ENCODE peak calls at places on chromosomes 6 and 20, in seven cellular contexts. M is right lobe of liver; Y is MM.1S; F is GM12865; S is left ventricle myocardium inferior; Z is AG10803; X is CD4-positive, CD25-positive, alpha-beta regulatory T cell. E is an unnamed sample.

GRCh38 chr6:43913388-43914271 is 143.6 kb downstream of the VEGFA start:
- DNase-seq in M (peak; percentile 81), Y (no peak), F (no peak), S (no peak), Z (no peak), X (no peak), E (peak; percentile 28)

GRCh38 chr6:17159240-17159639 is 57.4 kb downstream of the STMND1 start:
- DNase-seq in M (no peak), Y (no peak), F (no peak), S (no peak), Z (peak; percentile 15), X (no peak), E (peak; percentile 47)

GRCh38 chr20:1632228-1632577 is 12.4 kb upstream of the SIRPB1 start:
- DNase-seq in M (no peak), Y (no peak), F (peak; percentile 52), S (no peak), Z (no peak), X (no peak), E (no peak)

GRCh38 chr20:50528804-50529351 is 18.7 kb downstream of the PTPN1 start:
- DNase-seq in M (no peak), Y (no peak), F (peak; percentile 73), S (no peak), Z (peak; percentile 45), X (no peak), E (no peak)

GRCh38 chr6:135675862-135676261 is 175.6 kb upstream of the PDE7B start:
- DNase-seq in M (no peak), Y (peak; percentile 52), F (peak; percentile 44), S (no peak), Z (no peak), X (peak; percentile 57), E (no peak)

GRCh38 chr6:38184780-38185080 is 365.2 kb downstream of the ZFAND3 start:
- DNase-seq in M (no peak), Y (no peak), F (no peak), S (no peak), Z (no peak), X (no peak), E (no peak)

GRCh38 chr6:118748311-118749062 is 97.1 kb upstream of the CEP85L start:
- DNase-seq in M (peak; percentile 45), Y (no peak), F (no peak), S (no peak), Z (peak; percentile 78), X (no peak), E (no peak)

GRCh38 chr6:43850314-43851203 is 80.5 kb downstream of the VEGFA start:
- DNase-seq in M (no peak), Y (no peak), F (no peak), S (no peak), Z (no peak), X (no peak), E (no peak)

GRCh38 chr6:21680611-21681010 is 87.1 kb downstream of the SOX4 start:
- DNase-seq in M (no peak), Y (no peak), F (no peak), S (no peak), Z (no peak), X (no peak), E (no peak)

DNA sequence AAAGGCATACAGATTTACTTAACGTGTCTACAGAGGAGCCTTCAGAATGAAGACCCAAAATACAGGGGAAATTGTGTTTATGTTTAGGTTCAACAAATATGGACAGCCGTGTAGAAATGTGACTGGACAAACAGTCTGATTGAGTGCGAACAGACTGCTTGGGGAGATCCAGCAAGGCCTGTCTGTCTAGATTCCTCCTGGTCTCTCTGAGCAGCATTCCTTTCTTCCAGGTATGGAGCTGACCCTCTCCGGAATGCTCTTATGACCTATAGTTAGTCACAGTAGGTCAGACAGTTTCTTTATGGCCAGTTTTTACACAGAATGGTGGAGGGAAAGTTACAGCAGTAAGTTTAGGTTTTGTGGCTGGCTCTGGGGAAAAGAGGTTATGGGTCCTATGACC is 9.0 kb downstream of the RIN2 start:
- DNase-seq in M (no peak), Y (no peak), F (no peak), S (no peak), Z (no peak), X (no peak), E (no peak)
- H3K4me3 ChIP-seq in M (no peak overlapping the region), Y (no peak overlapping the region), F (no peak overlapping the region), S (no peak overlapping the region), Z (no peak overlapping the region), X (no peak overlapping the region), E (no peak overlapping the region)

DNA sequence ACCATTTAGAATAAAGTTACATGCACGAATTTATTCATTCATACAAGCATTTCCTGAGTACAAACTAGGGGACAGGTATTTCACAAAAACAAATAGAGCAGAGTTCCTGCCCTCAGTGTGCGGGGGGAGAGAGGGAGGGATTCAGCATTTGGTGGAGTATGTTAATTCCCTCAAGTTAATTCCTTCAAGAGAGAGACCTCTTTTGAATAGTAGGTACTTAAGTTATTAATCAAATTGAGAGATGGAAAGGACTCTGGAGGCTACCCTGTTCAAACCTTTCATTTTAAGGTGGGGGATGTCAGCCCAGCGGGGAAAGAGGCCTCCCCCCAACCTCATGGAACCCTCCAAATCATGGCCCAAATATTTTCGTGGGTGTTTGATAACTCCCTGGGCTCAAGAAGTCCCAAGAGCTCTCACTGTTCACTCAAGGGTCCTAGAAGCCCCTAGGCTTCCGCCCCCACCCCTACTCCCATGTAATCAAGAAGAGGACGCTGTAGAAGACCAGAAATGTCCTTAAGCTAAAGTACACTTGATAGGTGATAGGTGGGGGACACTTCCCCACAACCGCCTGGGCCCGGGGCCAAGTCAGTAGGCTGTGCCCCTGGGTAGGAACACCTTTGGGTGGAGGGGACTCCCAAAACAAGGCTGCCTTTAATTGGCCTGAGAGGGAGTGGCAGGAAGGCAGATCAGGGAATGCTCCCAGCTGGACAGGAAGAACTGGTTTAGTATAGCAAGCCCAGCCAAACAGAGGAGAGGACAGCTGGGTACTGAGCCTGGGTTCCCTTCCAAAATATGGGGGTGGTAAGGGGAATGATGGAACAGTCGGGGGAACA is 2.9 kb downstream of the SDC4 start:
- DNase-seq in M (peak; percentile 49), Y (no peak), F (no peak), S (no peak), Z (no peak), X (no peak), E (peak; percentile 78)
- H3K4me3 ChIP-seq in M (peak overlapping the region; percentile 84), Y (no peak overlapping the region), F (no peak overlapping the region), S (peak overlapping the region; percentile 85), Z (peak overlapping the region; percentile 97), X (no peak overlapping the region), E (peak overlapping the region; percentile 73)

DNA sequence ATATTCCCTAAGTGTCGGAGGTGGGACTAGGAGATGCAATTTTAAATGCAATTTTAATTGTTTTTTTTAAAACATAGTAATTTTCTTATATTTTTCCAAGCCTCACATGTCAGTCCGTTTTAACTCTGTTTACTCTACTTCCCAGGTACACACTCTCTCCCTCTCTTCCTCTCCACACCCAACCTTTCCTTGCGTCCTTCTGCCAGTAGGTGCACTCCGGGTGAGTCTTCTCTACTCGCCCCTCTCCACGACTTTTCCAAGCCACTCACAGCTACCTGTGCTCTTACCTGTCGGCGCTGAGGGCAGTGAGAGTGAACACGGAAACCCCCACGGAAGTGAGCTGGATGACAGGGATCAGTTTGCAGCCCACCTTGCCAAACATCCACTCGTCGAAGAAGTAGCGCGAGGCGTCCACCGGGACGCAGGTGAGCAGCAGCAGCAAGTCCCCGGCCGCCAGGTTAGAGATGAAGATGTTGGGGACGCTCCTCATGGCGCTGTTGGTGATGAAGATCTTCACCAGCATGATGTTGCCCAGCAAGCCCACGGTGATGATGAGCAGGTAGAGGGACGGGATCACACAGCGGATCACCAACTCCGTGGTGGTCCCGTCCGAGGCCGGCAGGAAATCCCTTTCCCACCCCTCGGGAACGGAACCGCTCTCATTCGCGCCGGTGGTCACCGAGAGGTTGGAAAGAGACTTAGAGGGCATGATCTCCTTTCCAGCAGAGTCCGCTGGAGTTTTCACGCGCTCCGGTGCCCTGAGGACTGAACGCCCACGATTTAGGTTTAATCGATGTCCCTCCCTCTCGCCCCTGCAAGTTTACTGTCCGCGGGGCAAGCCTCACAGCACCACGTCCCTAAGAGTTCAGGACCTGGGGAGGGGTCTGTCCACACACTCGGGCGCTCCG is 44.5 kb upstream of the GJE1 start:
- DNase-seq in M (no peak), Y (no peak), F (no peak), S (no peak), Z (no peak), X (no peak), E (no peak)
- H3K4me3 ChIP-seq in M (no peak overlapping the region), Y (no peak overlapping the region), F (no peak overlapping the region), S (no peak overlapping the region), Z (no peak overlapping the region), X (no peak overlapping the region), E (no peak overlapping the region)

GRCh38 chr6:92271101-92271500 is 1148.3 kb downstream of the EPHA7 start:
- DNase-seq in M (no peak), Y (no peak), F (no peak), S (no peak), Z (no peak), X (no peak), E (no peak)
- H3K4me3 ChIP-seq in M (no peak overlapping the region), Y (no peak overlapping the region), F (no peak overlapping the region), S (no peak overlapping the region), Z (no peak overlapping the region), X (no peak overlapping the region), E (no peak overlapping the region)